ENCODE peak calls at places on chromosomes 7 and 10, in six cellular contexts. S is NCI-H446; C is sigmoid colon; W is MCF 10A; P is Right ventricle myocardium inferior; G is stimulated activated CD4-positive, alpha-beta T cell treated with anti-CD3 and anti-CD28 coated beads, TNF-alpha, amount 100 ng/mL, for 24 hours. R is an unnamed sample.

GRCh38 chr7:111459757-111460280 is 102.5 kb downstream of the IMMP2L start:
- DNase-seq in C (no peak), P (no peak), W (peak), G (no peak), S (no peak), R (no peak)

GRCh38 chr10:124941823-124942222 is at the start of gene ZRANB1:
- DNase-seq in G (no peak), W (no peak), P (no peak), C (no peak), S (no peak), R (no peak)

GRCh38 chr7:20998309-20998708 is 211.6 kb upstream of the SP8 start:
- DNase-seq in S (no peak), P (no peak), G (no peak), C (no peak), W (peak), R (no peak)

GRCh38 chr7:105261689-105262088 is 127.0 kb downstream of the SRPK2 start:
- DNase-seq in C (no peak), W (peak), G (no peak), P (no peak), S (no peak), R (no peak)

GRCh38 chr7:46651070-46651469 is 730.0 kb upstream of the IGFBP3 start:
- DNase-seq in P (no peak), C (no peak), W (peak), S (no peak), G (no peak), R (no peak)

GRCh38 chr10:72746606-72747357 is 54.8 kb downstream of the MCU start:
- DNase-seq in S (no peak), C (no peak), P (no peak), G (no peak), W (no peak), R (no peak)

GRCh38 chr10:49679480-49679893 is at the start of gene C10orf53:
- DNase-seq in P (no peak), G (peak), C (no peak), S (no peak), W (no peak), R (no peak)

GRCh38 chr10:35262436-35262835 is 73.9 kb upstream of the CCNY start:
- DNase-seq in C (no peak), S (no peak), P (no peak), W (no peak), G (no peak), R (peak)

GRCh38 chr10:43068781-43069515 is 7.9 kb upstream of the RET start:
- DNase-seq in C (no peak), S (no peak), W (no peak), P (peak), G (no peak), R (no peak)

GRCh38 chr10:62336404-62336803 is 37.8 kb upstream of the ZNF365 start:
- DNase-seq in S (no peak), P (no peak), C (no peak), G (no peak), W (peak), R (no peak)

GRCh38 chr10:114772496-114773196 is 48.9 kb upstream of the FHIP2A start:
- DNase-seq in P (no peak), G (no peak), S (no peak), C (no peak), W (no peak), R (no peak)

GRCh38 chr10:119162693-119163092 is 2.8 kb downstream of the SFXN4 start:
- DNase-seq in C (no peak), W (no peak), G (no peak), P (no peak), S (no peak), R (no peak)

GRCh38 chr10:13351340-13351915 is 3.3 kb upstream of the SEPHS1 start:
- DNase-seq in G (no peak), S (no peak), P (no peak), W (no peak), C (no peak), R (no peak)

GRCh38 chr10:51010977-51011376 is 63.3 kb upstream of the PRKG1 start:
- DNase-seq in C (no peak), G (no peak), W (peak), S (no peak), P (no peak), R (no peak)

GRCh38 chr10:76429642-76430041 is 998.2 kb downstream of the LRMDA start:
- DNase-seq in S (no peak), G (no peak), P (no peak), C (peak), W (no peak), R (no peak)

GRCh38 chr7:129169171-129169643 is 19.2 kb upstream of the SMO start:
- DNase-seq in W (no peak), S (no peak), P (peak), C (peak), G (no peak), R (no peak)

GRCh38 chr10:77605466-77605865 is 32.1 kb downstream of the KCNMA1 start:
- DNase-seq in P (no peak), G (no peak), S (no peak), W (peak), C (peak), R (no peak)

GRCh38 chr10:120732067-120732466 is 119.1 kb upstream of the WDR11 start:
- DNase-seq in P (no peak), W (peak), G (no peak), S (no peak), C (no peak), R (no peak)

GRCh38 chr7:111026806-111027205 is 64.1 kb upstream of the LRRN3 start:
- DNase-seq in W (no peak), C (no peak), S (no peak), G (no peak), P (no peak), R (no peak)

GRCh38 chr7:37820708-37821468 is 27.5 kb upstream of the NME8 start:
- DNase-seq in S (no peak), W (no peak), C (no peak), G (no peak), P (no peak), R (no peak)

GRCh38 chr7:30135271-30135550 is 425 bp downstream of the MTURN start:
- DNase-seq in W (no peak), S (no peak), C (no peak), P (no peak), G (no peak), R (no peak)

GRCh38 chr7:5701085-5701914 is 80.2 kb downstream of the RNF216 start:
- DNase-seq in P (no peak), S (no peak), C (no peak), W (peak), G (peak), R (peak)

GRCh38 chr7:107609861-107610260 is 29.8 kb downstream of the BCAP29 start:
- DNase-seq in W (no peak), P (no peak), S (peak), G (no peak), C (no peak), R (no peak)

GRCh38 chr7:151446412-151446811 is 6.5 kb upstream of the CRYGN start:
- DNase-seq in C (peak), G (no peak), W (no peak), P (no peak), S (no peak), R (no peak)

GRCh38 chr10:34906021-34906965 is 91.2 kb upstream of the PARD3 start:
- DNase-seq in W (peak), P (no peak), G (no peak), C (peak), S (no peak), R (peak)

GRCh38 chr7:35492451-35493175 is 202.3 kb downstream of the HERPUD2 start:
- DNase-seq in S (no peak), G (no peak), W (no peak), P (no peak), C (no peak), R (no peak)

GRCh38 chr10:93947055-93947454 is 46.7 kb upstream of the PLCE1 start:
- DNase-seq in W (no peak), P (no peak), C (no peak), G (no peak), S (no peak), R (no peak)

GRCh38 chr7:78968951-78969350 is 484.5 kb downstream of the MAGI2 start:
- DNase-seq in G (no peak), W (no peak), P (no peak), S (no peak), C (no peak), R (no peak)

GRCh38 chr10:97422921-97423420 is 3.0 kb upstream of the PGAM1 start:
- DNase-seq in C (no peak), W (peak), G (no peak), P (no peak), S (no peak), R (no peak)

GRCh38 chr10:17238445-17239275 is 10.6 kb downstream of the VIM start:
- DNase-seq in G (no peak), C (no peak), S (no peak), W (no peak), P (no peak), R (no peak)

GRCh38 chr10:132102071-132102716 is 36.4 kb downstream of the JAKMIP3 start:
- DNase-seq in C (peak), P (no peak), W (no peak), G (no peak), S (no peak), R (peak)

GRCh38 chr7:41508755-41509154 is 194.1 kb downstream of the INHBA start:
- DNase-seq in G (no peak), W (no peak), P (no peak), S (no peak), C (no peak), R (no peak)

GRCh38 chr10:71984798-71985388 is 20.7 kb downstream of the CHST3 start:
- DNase-seq in P (no peak), S (no peak), G (no peak), W (no peak), C (peak), R (no peak)

GRCh38 chr7:1532456-1533254 is 2.2 kb downstream of the MAFK start:
- DNase-seq in G (peak), C (peak), W (peak), P (peak), S (no peak), R (no peak)

GRCh38 chr7:128036226-128036940 is 5.1 kb upstream of the LRRC4 start:
- DNase-seq in S (no peak), C (no peak), G (no peak), P (no peak), W (no peak), R (no peak)

R was measured in mesenteric fat pad.